ENCODE peak calls at places on chromosome 10, in ten cellular contexts. P, O, A, C, M, G, D, Z, Y and U are unnamed samples.

GRCh38 chr10:104230490-104230889 is 1.7 kb downstream of the CFAP43 start:
- DNase-seq in P (no peak), O (no peak), A (no peak), C (peak; percentile 3), M (no peak), G (no peak), D (no peak), Z (no peak), Y (no peak), U (no peak)

GRCh38 chr10:91381562-91381923 is 28.6 kb upstream of the HECTD2 start:
- DNase-seq in P (no peak), O (no peak), A (no peak), C (peak; percentile 50), M (no peak), G (no peak), D (no peak), Z (no peak), Y (no peak), U (no peak)

GRCh38 chr10:117222552-117223412 is 18.1 kb upstream of the SLC18A2 start:
- DNase-seq in P (no peak), O (no peak), A (no peak), C (no peak), M (no peak), G (no peak), D (no peak), Z (no peak), Y (no peak), U (no peak)

GRCh38 chr10:118590334-118590733 is 5.1 kb downstream of the PRLHR start:
- DNase-seq in P (peak; percentile 46), O (no peak), A (peak; percentile 42), C (peak; percentile 8), M (no peak), G (peak; percentile 50), D (no peak), Z (no peak), Y (peak; percentile 32), U (no peak)

GRCh38 chr10:51895209-51895608 is 195.8 kb upstream of the CSTF2T start:
- DNase-seq in P (no peak), O (peak; percentile 25), A (no peak), C (peak; percentile 54), M (peak; percentile 82), G (peak; percentile 38), D (no peak), Z (peak; percentile 6), Y (peak; percentile 87), U (peak; percentile 57)

GRCh38 chr10:95337354-95337753 is 46.6 kb upstream of the PDLIM1 start:
- DNase-seq in P (no peak), O (no peak), A (no peak), C (no peak), M (no peak), G (no peak), D (no peak), Z (no peak), Y (no peak), U (no peak)

GRCh38 chr10:120552262-120552661 is 95.2 kb downstream of the PLPP4 start:
- DNase-seq in P (no peak), O (no peak), A (no peak), C (no peak), M (no peak), G (no peak), D (no peak), Z (no peak), Y (no peak), U (no peak)

GRCh38 chr10:86950349-86950748 is 7.1 kb downstream of the MMRN2 start:
- DNase-seq in P (no peak), O (no peak), A (no peak), C (no peak), M (no peak), G (no peak), D (no peak), Z (no peak), Y (no peak), U (no peak)

GRCh38 chr10:46995234-46995633 is 84.0 kb downstream of the PTPN20 start:
- DNase-seq in P (no peak), O (no peak), A (no peak), C (peak; percentile 2), M (no peak), G (no peak), D (peak; percentile 62), Z (no peak), Y (peak; percentile 0), U (no peak)

GRCh38 chr10:10935032-10935431 is 82.6 kb upstream of the CELF2 start:
- DNase-seq in P (no peak), O (no peak), A (no peak), C (no peak), M (no peak), G (no peak), D (no peak), Z (no peak), Y (no peak), U (no peak)

GRCh38 chr10:97999066-97999908 is 31.1 kb downstream of the CRTAC1 start:
- DNase-seq in P (no peak), O (no peak), A (no peak), C (no peak), M (no peak), G (no peak), D (no peak), Z (no peak), Y (no peak), U (no peak)

DNA sequence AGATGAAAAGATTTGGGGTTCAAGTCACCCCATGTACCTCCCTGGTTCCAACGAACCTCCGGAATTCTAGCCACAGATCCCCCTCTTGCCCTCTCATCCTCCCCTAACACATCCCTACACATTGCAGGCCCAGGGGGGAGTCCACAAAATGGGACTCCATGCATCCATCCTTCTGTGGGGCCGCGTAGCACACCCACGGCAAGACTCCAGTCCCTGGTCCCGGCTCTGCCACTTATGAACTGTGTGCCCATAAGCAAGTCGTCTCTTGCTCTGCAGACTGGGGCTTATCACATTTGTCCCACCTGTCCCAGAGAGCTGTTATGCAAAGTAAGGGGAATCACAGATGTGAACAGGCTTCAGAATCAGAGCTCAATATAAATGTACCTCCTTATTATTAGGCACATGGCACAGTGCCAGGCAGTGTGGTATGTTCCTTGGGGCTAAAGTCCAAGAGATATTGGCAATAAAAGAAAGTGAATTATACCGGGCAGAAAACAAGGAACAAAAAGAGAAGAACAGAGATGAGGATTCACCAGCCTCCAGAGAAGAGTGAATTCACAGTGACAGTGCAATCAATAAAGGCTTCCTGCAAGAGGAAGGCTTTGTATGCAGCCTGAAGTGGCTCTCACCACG is 73.9 kb downstream of the KCNMA1 start:
- DNase-seq in P (peak; percentile 73), O (no peak), A (no peak), C (no peak), M (no peak), G (no peak), D (no peak), Z (no peak), Y (no peak), U (no peak)
- H3K4me3 ChIP-seq in P (no peak overlapping the region), O (no peak overlapping the region), A (no peak overlapping the region), C (no peak overlapping the region), M (no peak overlapping the region), G (no peak overlapping the region), D (no peak overlapping the region), Z (no peak overlapping the region), Y (no peak overlapping the region), U (no peak overlapping the region)

GRCh38 chr10:71623098-71623985 is 96.2 kb downstream of the C10orf105 start:
- DNase-seq in P (no peak), O (no peak), A (no peak), C (peak; percentile 35), M (no peak), G (no peak), D (peak; percentile 70), Z (no peak), Y (peak; percentile 15), U (no peak)
- TF ChIP-seq CTCF in P (no peak), O (peak; percentile 47), A (no peak), C (peak; percentile 33), M (peak; percentile 49), G (no peak), D (peak; percentile 40), Z (peak; percentile 26), Y (peak; percentile 15), U (peak; percentile 15)

GRCh38 chr10:129961274-129961839 is 2.7 kb downstream of the EBF3 start:
- DNase-seq in P (no peak), O (no peak), A (no peak), C (no peak), M (no peak), G (no peak), D (no peak), Z (no peak), Y (peak; percentile 53), U (no peak)
- H3K4me3 ChIP-seq in P (no peak overlapping the region), O (peak overlapping the region; percentile 79), A (no peak overlapping the region), C (no peak overlapping the region), M (no peak overlapping the region), G (no peak overlapping the region), D (peak overlapping the region; percentile 51), Z (no peak overlapping the region), Y (peak overlapping the region; percentile 36), U (no peak overlapping the region)

GRCh38 chr10:72354356-72355213 is at the start of gene DNAJB12:
- DNase-seq in P (peak; percentile 90), O (peak; percentile 90), A (peak; percentile 89), C (peak; percentile 97), M (peak; percentile 50), G (peak; percentile 93), D (peak; percentile 99), Z (peak; percentile 90), Y (peak; percentile 97), U (peak; percentile 56)
- TF ChIP-seq CTCF in P (no peak), O (peak; percentile 29), A (no peak), C (no peak), M (no peak), G (no peak), D (no peak), Z (no peak), Y (no peak), U (no peak)

DNA sequence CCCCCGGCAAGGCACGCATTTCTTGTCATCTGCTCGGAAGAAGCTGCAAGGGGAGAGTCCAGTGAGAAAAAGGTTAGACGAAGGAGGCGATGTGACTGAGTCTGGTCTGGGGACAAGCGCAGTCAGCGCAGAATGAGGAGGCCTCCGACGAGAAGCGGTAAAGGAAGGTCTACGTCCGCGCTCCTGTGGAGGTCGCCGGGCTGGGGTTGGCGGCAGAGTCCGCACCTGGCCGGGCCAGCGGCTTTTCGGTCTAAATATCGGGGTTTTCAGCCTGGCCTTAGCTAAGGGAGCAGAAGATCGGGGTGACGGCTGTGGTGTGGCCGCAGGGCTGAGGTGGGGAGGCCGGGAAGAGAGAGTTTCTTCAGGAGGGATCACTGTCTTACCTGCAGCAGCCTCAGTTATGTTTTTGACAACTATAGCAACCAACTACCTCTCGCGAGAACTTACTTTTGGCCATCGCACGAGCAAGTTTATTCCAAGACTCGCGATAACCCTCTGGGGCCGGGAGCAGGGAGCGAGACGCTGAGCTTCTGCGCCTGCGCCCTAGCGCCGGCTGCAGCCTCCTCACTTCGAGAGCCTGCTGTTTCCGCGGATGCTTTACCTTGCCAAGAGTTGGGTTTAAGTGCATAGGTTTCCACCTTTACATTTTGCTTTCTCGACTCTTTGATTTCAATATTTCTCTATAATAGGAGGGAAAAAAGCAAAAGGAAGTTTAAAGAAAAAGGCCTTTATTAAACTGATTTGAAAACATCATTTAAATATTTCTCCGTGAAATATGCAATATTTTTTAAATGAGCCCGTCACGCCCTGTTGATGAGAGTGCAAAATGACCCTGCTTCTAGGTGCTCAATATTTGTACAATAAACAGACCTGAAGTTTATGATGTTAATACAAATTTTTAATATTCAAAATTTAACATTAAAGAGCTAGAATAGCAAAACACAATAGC is at the start of gene CFAP70:
- DNase-seq in P (peak; percentile 93), O (peak; percentile 90), A (peak; percentile 90), C (peak; percentile 90), M (peak; percentile 77), G (peak; percentile 93), D (peak; percentile 99), Z (peak; percentile 87), Y (peak; percentile 97), U (peak; percentile 68)
- H3K4me3 ChIP-seq in P (peak within 1 kb of the TSS; percentile 78), O (peak within 1 kb of the TSS; percentile 81), A (peak within 1 kb of the TSS; percentile 75), C (peak within 1 kb of the TSS; percentile 86), M (peak within 1 kb of the TSS; percentile 71), G (peak within 1 kb of the TSS; percentile 84), D (peak within 1 kb of the TSS; percentile 56), Z (peak within 1 kb of the TSS; percentile 92), Y (peak within 1 kb of the TSS; percentile 93), U (peak within 1 kb of the TSS; percentile 84)